ENCODE peak calls at places on chromosomes 7 and 10, in four cellular contexts. N, A, Y and O are unnamed samples.

GRCh38 chr10:69751216-69751615 is 50.5 kb upstream of the COL13A1 start:
- DNase-seq in N (no peak), A (no peak), Y (no peak), O (no peak)

GRCh38 chr7:102291916-102292267 is 5.2 kb downstream of the SH2B2 start:
- DNase-seq in N (no peak), A (no peak), Y (no peak), O (no peak)

GRCh38 chr10:25547391-25547790 is 372.6 kb downstream of the GPR158 start:
- DNase-seq in N (no peak), A (no peak), Y (no peak), O (peak)

GRCh38 chr7:6288270-6288860 is 15.9 kb upstream of the CYTH3 start:
- DNase-seq in N (no peak), A (no peak), Y (no peak), O (no peak)

GRCh38 chr10:86341361-86341811 is 25.2 kb downstream of the GRID1 start:
- DNase-seq in N (no peak), A (no peak), Y (no peak), O (no peak)

GRCh38 chr7:159070422-159071148 is 74.1 kb downstream of the VIPR2 start:
- DNase-seq in N (peak), A (no peak), Y (peak), O (no peak)

GRCh38 chr7:138417103-138417695 is 42.9 kb upstream of the TRIM24 start:
- DNase-seq in N (no peak), A (no peak), Y (no peak), O (no peak)

GRCh38 chr7:1236831-1237701 is 4.4 kb downstream of the UNCX start:
- DNase-seq in N (no peak), A (no peak), Y (no peak), O (no peak)

GRCh38 chr10:131980757-131981428 is 830 bp downstream of the BNIP3 start:
- DNase-seq in N (no peak), A (no peak), Y (no peak), O (no peak)

GRCh38 chr7:77328669-77329068 is 87.5 kb downstream of the GSAP start:
- DNase-seq in N (no peak), A (no peak), Y (peak), O (no peak)

GRCh38 chr7:138388673-138389491 is 71.2 kb upstream of the TRIM24 start:
- DNase-seq in N (no peak), A (no peak), Y (peak), O (no peak)

GRCh38 chr7:47610506-47611044 is 28.7 kb upstream of the TNS3 start:
- DNase-seq in N (peak), A (no peak), Y (no peak), O (no peak)

GRCh38 chr10:122280156-122280555 is 9.1 kb downstream of the BTBD16 start:
- DNase-seq in N (no peak), A (no peak), Y (no peak), O (no peak)

GRCh38 chr10:71512794-71513379 is 116.2 kb downstream of the CDH23 start:
- DNase-seq in N (peak), A (no peak), Y (peak), O (no peak)

GRCh38 chr7:98203261-98203963 is 7.8 kb upstream of the BHLHA15 start:
- DNase-seq in N (no peak), A (no peak), Y (no peak), O (no peak)

GRCh38 chr10:103543617-103544525 is 50.4 kb downstream of the NEURL1 start:
- DNase-seq in N (no peak), A (no peak), Y (no peak), O (no peak)

GRCh38 chr7:90692396-90692795 is 96.3 kb downstream of the CDK14 start:
- DNase-seq in N (peak), A (no peak), Y (no peak), O (no peak)
- H3K4me3 ChIP-seq in N (no peak), A (no peak), Y (no peak), O (no peak)

DNA sequence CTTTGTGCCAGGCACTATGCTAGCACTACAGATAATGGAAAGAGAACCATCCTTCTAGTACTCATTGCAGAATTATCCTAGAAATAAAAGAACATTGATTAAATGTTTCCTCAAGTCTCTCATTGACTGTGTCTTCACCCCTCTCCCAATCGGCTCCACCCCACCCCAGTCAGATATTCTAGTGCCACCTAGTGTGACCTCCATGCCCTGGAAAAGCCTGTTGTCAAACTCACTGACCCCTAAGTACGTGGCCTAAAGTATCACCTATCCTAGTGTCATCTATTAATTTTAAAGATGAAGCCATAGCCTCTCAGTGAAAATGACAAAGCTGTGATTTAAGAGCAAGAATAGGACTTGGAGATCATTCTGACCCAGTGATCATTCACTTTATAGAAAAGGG is 26.3 kb downstream of the LGI1 start:
- DNase-seq in N (no peak), A (no peak), Y (no peak), O (no peak)
- TF ChIP-seq CTCF in N (no peak), A (peak), Y (no peak), O (no peak)

GRCh38 chr10:62047960-62048383 is 146.5 kb downstream of the ARID5B start:
- DNase-seq in N (no peak), A (no peak), Y (peak), O (no peak)

GRCh38 chr10:62045765-62046521 is 144.4 kb downstream of the ARID5B start:
- DNase-seq in N (peak), A (no peak), Y (peak), O (peak)

GRCh38 chr10:62048473-62048872 is 147.0 kb downstream of the ARID5B start:
- DNase-seq in N (no peak), A (no peak), Y (no peak), O (no peak)

GRCh38 chr10:62047240-62047897 is 145.9 kb downstream of the ARID5B start:
- DNase-seq in N (peak), A (no peak), Y (peak), O (no peak)

GRCh38 chr10:62046522-62047239 is 145.2 kb downstream of the ARID5B start:
- DNase-seq in N (peak), A (peak), Y (peak), O (peak)
- H3K4me3 ChIP-seq in N (no peak), A (peak), Y (peak), O (peak)

GRCh38 chr10:57303567-57303966 is 942.5 kb upstream of the ZWINT start:
- DNase-seq in N (no peak), A (no peak), Y (no peak), O (no peak)
- TF ChIP-seq CTCF in N (no peak), A (no peak), Y (no peak), O (no peak)

GRCh38 chr7:151057038-151057736 is 510 bp downstream of the CDK5 start:
- DNase-seq in N (no peak), A (no peak), Y (no peak), O (no peak)

GRCh38 chr7:151057737-151057988 is at the start of gene CDK5:
- DNase-seq in N (no peak), A (no peak), Y (no peak), O (no peak)

GRCh38 chr7:151057989-151058765 is 480 bp upstream of the CDK5 start:
- DNase-seq in N (peak), A (peak), Y (peak), O (peak)

GRCh38 chr7:151058766-151059361 is 525 bp upstream of the SLC4A2 start:
- DNase-seq in N (no peak), A (no peak), Y (peak), O (no peak)

DNA sequence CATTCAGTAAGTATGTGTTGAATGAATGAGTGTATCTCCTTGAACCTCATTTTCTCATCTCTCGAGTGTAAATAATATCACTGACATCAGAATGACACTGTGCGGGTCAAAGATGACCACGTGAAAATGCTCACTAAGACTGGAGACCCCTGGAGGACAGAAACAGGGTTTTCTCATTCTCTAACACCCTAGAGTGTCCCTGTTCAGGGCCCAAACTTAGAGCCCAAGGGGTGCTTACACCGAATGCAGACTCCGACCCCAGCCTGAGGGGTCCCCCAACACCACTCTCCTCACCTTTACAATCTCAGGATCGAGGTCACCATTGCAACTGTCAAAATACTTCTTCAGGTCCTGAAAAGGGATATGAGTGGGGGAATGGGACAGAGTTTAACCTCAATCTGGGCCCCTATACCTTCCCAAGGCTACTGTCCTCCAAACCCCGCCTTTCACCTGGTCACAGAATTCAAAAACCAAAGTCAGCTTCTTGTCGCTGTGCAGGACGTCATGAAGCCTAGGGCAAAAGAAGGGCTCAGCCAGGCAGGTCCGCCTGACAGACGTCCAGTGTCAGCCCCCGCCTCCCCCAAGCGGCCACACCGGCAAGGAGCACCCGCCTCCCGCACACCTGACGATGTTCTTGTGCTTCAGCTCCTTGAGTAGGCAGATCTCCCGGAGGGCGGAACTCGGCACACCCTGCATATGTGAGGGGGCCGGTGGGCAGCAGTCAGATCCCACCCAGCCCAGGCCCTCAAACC is 1.2 kb downstream of the CDK5 start:
- DNase-seq in N (no peak), A (no peak), Y (peak), O (no peak)
- H3K4me3 ChIP-seq in N (no peak), A (peak), Y (peak), O (peak)